ENCODE peak calls at places on chromosomes 16 and 17, in six cellular contexts. L, R, B, C, X and O are unnamed samples.

GRCh38 chr16:14300631-14301149 is 229.6 kb downstream of the MRTFB start:
- DNase-seq in L (no peak), R (no peak), B (peak), C (no peak), X (peak), O (peak)

GRCh38 chr17:80832266-80832676 is 159.4 kb upstream of the CHMP6 start:
- DNase-seq in L (peak), R (no peak), B (peak), C (no peak), X (peak), O (no peak)

GRCh38 chr17:64781013-64781392 is 118.9 kb upstream of the SMURF2 start:
- DNase-seq in L (no peak), R (no peak), B (no peak), C (no peak), X (peak), O (no peak)

GRCh38 chr16:50248845-50249244 is 17.5 kb upstream of the ADCY7 start:
- DNase-seq in L (no peak), R (no peak), B (no peak), C (no peak), X (no peak), O (no peak)

GRCh38 chr17:19010729-19011505 is 6.4 kb upstream of the FAM83G start:
- DNase-seq in L (no peak), R (no peak), B (no peak), C (no peak), X (no peak), O (peak)

GRCh38 chr17:36661047-36661666 is 59.8 kb downstream of the MRM1 start:
- DNase-seq in L (no peak), R (no peak), B (no peak), C (no peak), X (peak), O (no peak)

GRCh38 chr16:83682858-83683235 is 124.9 kb upstream of the HSBP1 start:
- DNase-seq in L (no peak), R (no peak), B (no peak), C (no peak), X (no peak), O (no peak)

GRCh38 chr17:60151355-60151754 is 1.6 kb downstream of the CA4 start:
- DNase-seq in L (no peak), R (no peak), B (no peak), C (no peak), X (no peak), O (no peak)

GRCh38 chr17:82977586-82977985 is 101.8 kb upstream of the METRNL start:
- DNase-seq in L (no peak), R (no peak), B (no peak), C (no peak), X (no peak), O (no peak)

GRCh38 chr17:20214807-20215206 is 205.6 kb downstream of the SPECC1 start:
- DNase-seq in L (no peak), R (no peak), B (no peak), C (no peak), X (no peak), O (no peak)

GRCh38 chr16:20314575-20314974 is 12.7 kb downstream of the GP2 start:
- DNase-seq in L (no peak), R (no peak), B (no peak), C (no peak), X (no peak), O (no peak)

GRCh38 chr17:65559802-65560627 is 1.4 kb downstream of the AXIN2 start:
- DNase-seq in L (no peak), R (no peak), B (peak), C (no peak), X (peak), O (peak)

GRCh38 chr16:1152651-1153259 is at the start of gene CACNA1H:
- DNase-seq in L (no peak), R (no peak), B (peak), C (no peak), X (peak), O (no peak)

GRCh38 chr17:72920513-72920912 is 172.0 kb downstream of the SLC39A11 start:
- DNase-seq in L (no peak), R (no peak), B (no peak), C (no peak), X (no peak), O (no peak)

GRCh38 chr17:69609495-69610315 is 195.2 kb downstream of the MAP2K6 start:
- DNase-seq in L (no peak), R (no peak), B (peak), C (peak), X (no peak), O (peak)

GRCh38 chr17:57305918-57306317 is 49.6 kb downstream of the MSI2 start:
- DNase-seq in L (no peak), R (no peak), B (no peak), C (no peak), X (no peak), O (no peak)

GRCh38 chr16:86664518-86665318 is 86.4 kb downstream of the FOXL1 start:
- DNase-seq in L (no peak), R (peak), B (peak), C (no peak), X (no peak), O (peak)

GRCh38 chr16:58863042-58863441 is 128.9 kb upstream of the GOT2 start:
- DNase-seq in L (no peak), R (no peak), B (no peak), C (no peak), X (no peak), O (no peak)
- TF ChIP-seq YY1 in L (no peak), R (no peak), B (no peak), C (no peak), X (no peak), O (no peak)

GRCh38 chr16:65950211-65950610 is 416.3 kb upstream of the CDH5 start:
- DNase-seq in L (no peak), R (no peak), B (no peak), C (no peak), X (no peak), O (no peak)
- TF ChIP-seq YY1 in L (no peak), R (no peak), B (no peak), C (no peak), X (no peak), O (no peak)

GRCh38 chr17:75073618-75074047 is 14.1 kb upstream of the SLC16A5 start:
- DNase-seq in L (no peak), R (no peak), B (no peak), C (no peak), X (peak), O (no peak)
- TF ChIP-seq YY1 in L (no peak), R (no peak), B (no peak), C (no peak), X (no peak), O (no peak)

DNA sequence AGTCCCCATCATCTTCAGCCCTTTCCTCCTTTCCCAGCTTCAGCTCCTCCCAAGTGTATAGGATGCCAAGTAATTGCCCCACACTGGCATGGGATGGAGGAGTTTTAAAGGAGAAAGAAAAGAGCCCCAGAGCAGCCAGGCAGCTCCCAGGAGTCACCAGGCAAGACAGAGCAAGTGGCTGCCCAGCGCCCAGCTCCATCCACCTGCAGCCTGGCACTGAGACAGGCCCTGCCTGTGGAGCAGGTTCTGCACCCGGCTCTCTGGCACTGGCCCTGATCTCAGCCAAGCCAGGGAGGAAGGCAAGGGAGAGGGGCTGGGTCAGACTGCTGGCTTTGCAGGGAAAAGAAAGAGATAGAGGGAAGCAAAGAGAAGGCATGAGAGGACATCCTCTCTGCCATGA is 21.7 kb downstream of the FOXN1 start:
- DNase-seq in L (no peak), R (no peak), B (no peak), C (no peak), X (no peak), O (no peak)
- TF ChIP-seq YY1 in L (no peak), R (no peak), B (no peak), C (no peak), X (no peak), O (no peak)

DNA sequence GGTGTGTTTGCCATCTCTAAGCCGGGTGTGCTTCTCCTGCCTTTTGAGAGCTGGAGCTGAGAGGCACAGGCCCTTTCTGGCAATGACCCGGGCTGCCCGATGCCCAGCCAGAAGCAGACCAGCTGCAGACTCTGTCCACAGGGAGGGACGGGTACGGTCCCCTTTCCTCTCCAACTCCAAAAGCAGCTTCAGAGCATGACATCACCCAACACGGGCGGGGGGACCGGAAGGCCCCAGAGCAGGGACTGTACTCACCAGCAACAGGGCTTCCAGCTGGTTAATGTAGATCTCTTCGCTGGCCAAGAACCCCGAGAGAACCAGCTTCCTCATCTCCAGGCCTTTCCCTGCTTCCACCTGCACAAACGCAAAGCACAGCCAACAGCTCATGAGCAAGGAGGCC is 79.4 kb downstream of the ABR start:
- DNase-seq in L (no peak), R (no peak), B (no peak), C (no peak), X (no peak), O (no peak)
- TF ChIP-seq YY1 in L (no peak), R (no peak), B (no peak), C (no peak), X (no peak), O (no peak)

GRCh38 chr17:76353004-76353598 is 615 bp downstream of the PRPSAP1 start:
- DNase-seq in L (no peak), R (no peak), B (peak), C (no peak), X (peak), O (no peak)
- TF ChIP-seq YY1 in L (no peak), R (no peak), B (no peak), C (no peak), X (no peak), O (no peak)

GRCh38 chr16:56689171-56689570 is 6.9 kb downstream of the MT1X start:
- DNase-seq in L (no peak), R (no peak), B (no peak), C (no peak), X (no peak), O (no peak)
- TF ChIP-seq YY1 in L (no peak), R (no peak), B (no peak), C (no peak), X (no peak), O (no peak)

DNA sequence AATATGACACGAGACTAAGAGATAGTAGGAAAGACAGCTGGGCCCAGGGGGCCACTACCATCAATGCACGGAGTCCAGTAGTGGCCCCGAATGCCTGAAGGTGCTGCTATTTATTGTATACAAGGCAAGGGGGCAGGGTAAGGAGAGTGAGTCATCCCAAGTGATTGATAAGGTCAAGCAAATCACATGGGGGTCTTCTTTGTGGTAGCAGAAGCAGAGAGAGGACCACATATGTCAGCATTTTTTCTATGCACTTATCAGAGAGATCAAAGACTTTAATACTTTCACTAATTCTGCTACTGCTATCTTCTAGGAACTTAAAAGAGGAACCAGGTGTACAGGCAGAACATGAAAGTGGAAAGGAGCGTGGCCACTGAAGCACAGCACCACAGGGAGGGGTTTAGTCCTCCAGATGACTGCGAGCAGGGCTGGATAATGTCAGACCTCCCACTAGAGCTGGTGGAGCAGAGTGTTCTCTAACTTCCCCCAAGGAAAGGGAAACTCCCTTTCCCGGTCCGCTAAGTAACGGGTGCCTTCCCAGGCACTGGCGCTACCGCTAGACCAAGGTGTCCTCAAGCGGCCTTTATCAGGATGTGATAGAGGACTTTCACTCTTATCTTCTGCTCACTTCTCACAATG is 26.4 kb upstream of the ARL4D start:
- DNase-seq in L (no peak), R (peak), B (no peak), C (no peak), X (no peak), O (no peak)
- TF ChIP-seq YY1 in L (no peak), R (no peak), B (no peak), C (no peak), X (no peak), O (no peak)